ENCODE peak calls at places on chromosomes 16 and 17, in seven cellular contexts. One of them, this sample, is unnamed.
A peak's percentile ranks its signal among the peaks of the same experiment; 100 is the strongest.

GRCh38 chr16:31708348-31708747 is 165.3 kb upstream of the ZNF267 start:
- DNase-seq in activated CD8-positive, alpha-beta T cell treated with anti-CD3 and anti-CD28 coated beads for 36 hours: no peak
- DNase-seq in nephron progenitor cell: no peak
- DNase-seq in fibroblast of mammary gland: no peak
- DNase-seq in activated B cell treated with CpG ODN at 0.5 μM for 24 hours: no peak
- DNase-seq in Peyer's patch: no peak
- DNase-seq in astrocyte of the cerebellum: no peak
- DNase-seq in this sample: no peak

GRCh38 chr16:56923481-56923880 is 8.5 kb upstream of the HERPUD1 start:
- DNase-seq in Peyer's patch: no peak
- DNase-seq in fibroblast of mammary gland: peak; percentile 21
- DNase-seq in activated CD8-positive, alpha-beta T cell treated with anti-CD3 and anti-CD28 coated beads for 36 hours: no peak
- DNase-seq in nephron progenitor cell: no peak
- DNase-seq in activated B cell treated with CpG ODN at 0.5 μM for 24 hours: no peak
- DNase-seq in astrocyte of the cerebellum: no peak
- DNase-seq in this sample: no peak

GRCh38 chr17:43360376-43360738 is 38.4 kb upstream of the ARL4D start:
- DNase-seq in activated CD8-positive, alpha-beta T cell treated with anti-CD3 and anti-CD28 coated beads for 36 hours: peak; percentile 91
- DNase-seq in Peyer's patch: peak; percentile 79
- DNase-seq in nephron progenitor cell: peak; percentile 33
- DNase-seq in fibroblast of mammary gland: peak; percentile 97
- DNase-seq in activated B cell treated with CpG ODN at 0.5 μM for 24 hours: no peak
- DNase-seq in astrocyte of the cerebellum: peak; percentile 59
- DNase-seq in this sample: peak; percentile 89

GRCh38 chr17:36791150-36791653 is 146.1 kb upstream of the LHX1 start:
- DNase-seq in fibroblast of mammary gland: no peak
- DNase-seq in astrocyte of the cerebellum: no peak
- DNase-seq in Peyer's patch: no peak
- DNase-seq in activated CD8-positive, alpha-beta T cell treated with anti-CD3 and anti-CD28 coated beads for 36 hours: no peak
- DNase-seq in nephron progenitor cell: no peak
- DNase-seq in activated B cell treated with CpG ODN at 0.5 μM for 24 hours: no peak
- DNase-seq in this sample: no peak

GRCh38 chr16:71474864-71475263 is 12.8 kb upstream of the ZNF23 start:
- DNase-seq in astrocyte of the cerebellum: peak; percentile 46
- DNase-seq in activated B cell treated with CpG ODN at 0.5 μM for 24 hours: no peak
- DNase-seq in fibroblast of mammary gland: peak; percentile 94
- DNase-seq in activated CD8-positive, alpha-beta T cell treated with anti-CD3 and anti-CD28 coated beads for 36 hours: no peak
- DNase-seq in nephron progenitor cell: no peak
- DNase-seq in Peyer's patch: no peak
- DNase-seq in this sample: peak; percentile 94

GRCh38 chr16:48409839-48410610 is 24.8 kb upstream of the SIAH1 start:
- DNase-seq in fibroblast of mammary gland: peak; percentile 95
- DNase-seq in nephron progenitor cell: no peak
- DNase-seq in astrocyte of the cerebellum: peak; percentile 50
- DNase-seq in activated CD8-positive, alpha-beta T cell treated with anti-CD3 and anti-CD28 coated beads for 36 hours: no peak
- DNase-seq in activated B cell treated with CpG ODN at 0.5 μM for 24 hours: no peak
- DNase-seq in Peyer's patch: peak; percentile 82
- DNase-seq in this sample: peak; percentile 92

GRCh38 chr16:56510544-56510943 is 9.3 kb downstream of the BBS2 start:
- DNase-seq in nephron progenitor cell: no peak
- DNase-seq in activated B cell treated with CpG ODN at 0.5 μM for 24 hours: no peak
- DNase-seq in fibroblast of mammary gland: no peak
- DNase-seq in astrocyte of the cerebellum: no peak
- DNase-seq in activated CD8-positive, alpha-beta T cell treated with anti-CD3 and anti-CD28 coated beads for 36 hours: no peak
- DNase-seq in Peyer's patch: no peak
- DNase-seq in this sample: no peak

GRCh38 chr16:73228649-73229048 is 180.7 kb upstream of the ZFHX3 start:
- DNase-seq in fibroblast of mammary gland: peak; percentile 57
- DNase-seq in nephron progenitor cell: no peak
- DNase-seq in Peyer's patch: no peak
- DNase-seq in activated CD8-positive, alpha-beta T cell treated with anti-CD3 and anti-CD28 coated beads for 36 hours: no peak
- DNase-seq in activated B cell treated with CpG ODN at 0.5 μM for 24 hours: no peak
- DNase-seq in astrocyte of the cerebellum: peak; percentile 35
- DNase-seq in this sample: no peak

GRCh38 chr16:122342-122741 is 16.1 kb downstream of the NPRL3 start:
- DNase-seq in activated CD8-positive, alpha-beta T cell treated with anti-CD3 and anti-CD28 coated beads for 36 hours: no peak
- DNase-seq in activated B cell treated with CpG ODN at 0.5 μM for 24 hours: no peak
- DNase-seq in astrocyte of the cerebellum: no peak
- DNase-seq in nephron progenitor cell: no peak
- DNase-seq in fibroblast of mammary gland: no peak
- DNase-seq in Peyer's patch: no peak
- DNase-seq in this sample: no peak

GRCh38 chr16:8878523-8878911 is 3.6 kb upstream of the LITAFD start:
- DNase-seq in Peyer's patch: no peak
- DNase-seq in nephron progenitor cell: no peak
- DNase-seq in fibroblast of mammary gland: peak; percentile 88
- DNase-seq in activated CD8-positive, alpha-beta T cell treated with anti-CD3 and anti-CD28 coated beads for 36 hours: no peak
- DNase-seq in activated B cell treated with CpG ODN at 0.5 μM for 24 hours: no peak
- DNase-seq in astrocyte of the cerebellum: no peak
- DNase-seq in this sample: peak; percentile 87

DNA sequence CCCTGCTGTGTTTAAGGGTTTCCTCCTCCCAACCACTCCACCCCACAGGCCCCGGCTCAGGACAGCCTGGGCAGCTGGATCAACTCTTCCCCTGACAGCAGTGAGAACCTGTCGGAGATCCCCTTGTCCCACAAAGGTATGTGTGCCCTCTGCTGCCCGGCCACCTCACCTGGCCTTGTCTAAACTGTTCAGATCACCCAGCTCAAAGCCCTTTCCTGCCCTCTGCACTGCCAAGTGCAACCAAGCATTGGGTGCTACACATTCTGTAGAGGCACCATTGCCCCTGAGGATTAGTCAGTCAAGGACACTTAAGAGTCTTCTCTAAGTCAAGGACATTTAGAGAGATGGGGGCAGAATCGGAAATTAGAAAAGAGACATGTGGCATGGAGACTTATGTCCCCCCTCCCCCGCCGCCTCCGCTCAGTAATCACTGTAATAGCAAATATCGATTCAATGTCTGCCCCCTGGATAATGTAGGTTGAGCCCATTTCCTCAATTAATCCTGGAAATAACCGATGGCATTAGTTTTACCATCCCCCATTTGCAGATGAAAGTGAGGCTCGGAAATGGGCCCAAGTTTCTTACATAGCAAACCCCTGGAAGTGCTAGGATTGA is 8.1 kb downstream of the BTBD17 start:
- DNase-seq in Peyer's patch: no peak
- DNase-seq in astrocyte of the cerebellum: no peak
- DNase-seq in nephron progenitor cell: no peak
- DNase-seq in activated B cell treated with CpG ODN at 0.5 μM for 24 hours: no peak
- DNase-seq in fibroblast of mammary gland: no peak
- DNase-seq in activated CD8-positive, alpha-beta T cell treated with anti-CD3 and anti-CD28 coated beads for 36 hours: no peak
- DNase-seq in this sample: no peak
- TF ChIP-seq CTCF in Peyer's patch: no peak
- TF ChIP-seq CTCF in astrocyte of the cerebellum: no peak
- TF ChIP-seq CTCF in nephron progenitor cell: no peak
- TF ChIP-seq CTCF in activated B cell treated with CpG ODN at 0.5 μM for 24 hours: no peak
- TF ChIP-seq CTCF in fibroblast of mammary gland: no peak
- TF ChIP-seq CTCF in activated CD8-positive, alpha-beta T cell treated with anti-CD3 and anti-CD28 coated beads for 36 hours: no peak
- TF ChIP-seq CTCF in this sample: no peak

DNA sequence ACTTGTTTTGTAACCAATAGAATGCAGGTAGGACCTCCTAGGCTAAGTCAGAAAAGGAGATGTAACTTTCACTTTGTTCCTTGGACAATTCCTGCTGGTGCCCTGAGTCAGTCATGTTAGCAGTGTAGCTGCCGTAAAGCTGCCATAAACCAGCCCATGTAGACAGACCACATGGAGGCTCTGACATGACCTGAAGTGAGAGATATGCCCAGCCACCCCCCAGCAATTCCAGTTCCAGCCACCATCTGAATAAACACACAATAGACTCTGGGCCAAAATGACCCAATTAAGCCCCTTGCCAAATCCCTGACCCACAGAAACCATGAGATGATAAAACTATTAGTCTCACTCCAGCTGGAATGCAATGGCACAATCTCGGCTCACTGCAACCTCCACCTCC is 20.6 kb downstream of the SMURF2 start:
- DNase-seq in astrocyte of the cerebellum: peak; percentile 75
- DNase-seq in activated B cell treated with CpG ODN at 0.5 μM for 24 hours: no peak
- DNase-seq in Peyer's patch: no peak
- DNase-seq in nephron progenitor cell: no peak
- DNase-seq in fibroblast of mammary gland: peak; percentile 94
- DNase-seq in activated CD8-positive, alpha-beta T cell treated with anti-CD3 and anti-CD28 coated beads for 36 hours: peak; percentile 33
- DNase-seq in this sample: no peak
- TF ChIP-seq CTCF in astrocyte of the cerebellum: no peak
- TF ChIP-seq CTCF in activated B cell treated with CpG ODN at 0.5 μM for 24 hours: no peak
- TF ChIP-seq CTCF in Peyer's patch: no peak
- TF ChIP-seq CTCF in nephron progenitor cell: no peak
- TF ChIP-seq CTCF in fibroblast of mammary gland: no peak
- TF ChIP-seq CTCF in activated CD8-positive, alpha-beta T cell treated with anti-CD3 and anti-CD28 coated beads for 36 hours: no peak
- TF ChIP-seq CTCF in this sample: no peak

GRCh38 chr17:75828741-75829140 is 15.5 kb downstream of the UNC13D start:
- DNase-seq in Peyer's patch: no peak
- DNase-seq in nephron progenitor cell: no peak
- DNase-seq in activated CD8-positive, alpha-beta T cell treated with anti-CD3 and anti-CD28 coated beads for 36 hours: no peak
- DNase-seq in activated B cell treated with CpG ODN at 0.5 μM for 24 hours: no peak
- DNase-seq in fibroblast of mammary gland: no peak
- DNase-seq in astrocyte of the cerebellum: no peak
- DNase-seq in this sample: no peak

GRCh38 chr17:75828051-75828400 is 16.2 kb downstream of the UNC13D start:
- DNase-seq in activated CD8-positive, alpha-beta T cell treated with anti-CD3 and anti-CD28 coated beads for 36 hours: peak; percentile 67
- DNase-seq in astrocyte of the cerebellum: no peak
- DNase-seq in Peyer's patch: no peak
- DNase-seq in fibroblast of mammary gland: no peak
- DNase-seq in nephron progenitor cell: no peak
- DNase-seq in activated B cell treated with CpG ODN at 0.5 μM for 24 hours: no peak
- DNase-seq in this sample: no peak

GRCh38 chr17:75826561-75827290 is 17.5 kb downstream of the UNC13D start:
- DNase-seq in nephron progenitor cell: no peak
- DNase-seq in activated CD8-positive, alpha-beta T cell treated with anti-CD3 and anti-CD28 coated beads for 36 hours: no peak
- DNase-seq in fibroblast of mammary gland: no peak
- DNase-seq in Peyer's patch: no peak
- DNase-seq in astrocyte of the cerebellum: no peak
- DNase-seq in activated B cell treated with CpG ODN at 0.5 μM for 24 hours: no peak
- DNase-seq in this sample: no peak

GRCh38 chr17:75825748-75826370 is 18.3 kb downstream of the UNC13D start:
- DNase-seq in nephron progenitor cell: no peak
- DNase-seq in activated CD8-positive, alpha-beta T cell treated with anti-CD3 and anti-CD28 coated beads for 36 hours: no peak
- DNase-seq in fibroblast of mammary gland: no peak
- DNase-seq in activated B cell treated with CpG ODN at 0.5 μM for 24 hours: no peak
- DNase-seq in Peyer's patch: no peak
- DNase-seq in astrocyte of the cerebellum: no peak
- DNase-seq in this sample: no peak

GRCh38 chr17:75827291-75828050 is 16.7 kb downstream of the UNC13D start:
- DNase-seq in activated B cell treated with CpG ODN at 0.5 μM for 24 hours: peak; percentile 64
- DNase-seq in activated CD8-positive, alpha-beta T cell treated with anti-CD3 and anti-CD28 coated beads for 36 hours: peak; percentile 81
- DNase-seq in Peyer's patch: peak; percentile 76
- DNase-seq in astrocyte of the cerebellum: peak; percentile 15
- DNase-seq in nephron progenitor cell: peak; percentile 79
- DNase-seq in fibroblast of mammary gland: peak; percentile 52
- DNase-seq in this sample: no peak
- TF ChIP-seq CTCF in activated B cell treated with CpG ODN at 0.5 μM for 24 hours: no peak
- TF ChIP-seq CTCF in activated CD8-positive, alpha-beta T cell treated with anti-CD3 and anti-CD28 coated beads for 36 hours: peak; percentile 89
- TF ChIP-seq CTCF in Peyer's patch: peak; percentile 65
- TF ChIP-seq CTCF in astrocyte of the cerebellum: peak; percentile 79
- TF ChIP-seq CTCF in nephron progenitor cell: peak; percentile 71
- TF ChIP-seq CTCF in fibroblast of mammary gland: peak; percentile 67
- TF ChIP-seq CTCF in this sample: peak; percentile 57

DNA sequence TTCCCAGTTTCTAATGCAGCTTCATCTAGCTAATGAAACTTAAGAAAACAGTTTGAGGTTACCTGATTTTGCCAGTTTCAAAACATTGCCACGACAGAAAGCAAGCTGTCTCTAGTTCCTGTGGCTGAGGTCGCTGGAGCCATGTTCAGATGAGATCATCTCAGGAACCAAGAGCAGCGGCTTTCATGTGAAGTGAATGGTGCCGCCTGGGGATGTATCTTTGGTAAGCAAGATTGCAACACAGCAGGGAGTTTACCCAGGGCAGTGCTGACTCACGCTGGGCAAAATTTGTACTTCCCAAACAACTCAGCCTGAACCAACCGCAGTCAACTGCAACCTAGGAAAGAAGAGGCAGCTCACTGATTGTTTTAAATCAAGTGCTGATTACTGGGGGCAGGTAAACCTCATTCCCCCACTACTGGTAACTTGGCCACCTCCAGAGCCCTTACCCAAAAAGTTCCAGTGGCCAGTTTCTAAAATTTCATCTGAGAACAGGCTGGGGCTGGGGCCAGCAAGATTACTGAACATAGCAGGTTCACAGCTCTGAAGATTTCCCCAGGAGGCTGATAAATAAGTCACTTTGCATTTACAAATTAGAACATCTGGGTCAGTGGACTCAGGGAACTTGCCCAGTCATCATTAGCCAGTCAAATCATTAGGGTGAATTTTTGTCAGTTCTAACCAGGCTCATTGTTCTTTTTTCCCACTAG is at the start of gene RFFL:
- DNase-seq in Peyer's patch: peak; percentile 96
- DNase-seq in astrocyte of the cerebellum: peak; percentile 94
- DNase-seq in fibroblast of mammary gland: peak; percentile 99
- DNase-seq in nephron progenitor cell: peak; percentile 36
- DNase-seq in activated B cell treated with CpG ODN at 0.5 μM for 24 hours: peak; percentile 54
- DNase-seq in activated CD8-positive, alpha-beta T cell treated with anti-CD3 and anti-CD28 coated beads for 36 hours: peak; percentile 96
- DNase-seq in this sample: peak; percentile 99
- TF ChIP-seq CTCF in Peyer's patch: peak; percentile 18
- TF ChIP-seq CTCF in astrocyte of the cerebellum: peak; percentile 13
- TF ChIP-seq CTCF in fibroblast of mammary gland: peak; percentile 4
- TF ChIP-seq CTCF in nephron progenitor cell: no peak
- TF ChIP-seq CTCF in activated B cell treated with CpG ODN at 0.5 μM for 24 hours: no peak
- TF ChIP-seq CTCF in activated CD8-positive, alpha-beta T cell treated with anti-CD3 and anti-CD28 coated beads for 36 hours: no peak
- TF ChIP-seq CTCF in this sample: no peak